ENCODE peak calls at places on chromosomes 11 and 22, in nine cellular contexts. G is right lobe of liver, I is fibroblast of the conjunctiva, A is cardiac fibroblast, F is Right ventricle myocardium inferior, Z is heart left ventricle, N is BJ, S is HFFc6, P is type B pancreatic cell. K is an unnamed sample.

GRCh38 chr11:89604281-89604680 is 105.8 kb upstream of the TRIM77 start:
- DNase-seq in F (no peak), G (no peak), N (no peak), A (no peak), Z (no peak), S (no peak), I (no peak), P (no peak), K (no peak)

GRCh38 chr11:24496371-24496727 is 504 bp upstream of the LUZP2 start:
- DNase-seq in P (no peak), S (no peak), G (no peak), Z (no peak), F (no peak), N (no peak), I (no peak), A (no peak), K (no peak)

GRCh38 chr11:73236205-73236765 is 18.2 kb downstream of the P2RY2 start:
- DNase-seq in A (no peak), G (no peak), P (no peak), I (no peak), Z (peak), N (no peak), F (peak), S (no peak), K (no peak)

GRCh38 chr11:45805305-45806071 is 539 bp downstream of the SLC35C1 start:
- DNase-seq in Z (peak), A (peak), F (peak), S (peak), I (no peak), G (peak), P (no peak), N (no peak), K (no peak)

GRCh38 chr11:10233581-10233980 is 60.4 kb downstream of the SBF2 start:
- DNase-seq in A (peak), S (peak), G (no peak), N (peak), P (no peak), F (no peak), Z (no peak), I (no peak), K (no peak)

GRCh38 chr22:26057731-26058130 is 111.5 kb upstream of the SEZ6L start:
- DNase-seq in N (no peak), A (no peak), S (no peak), Z (no peak), F (no peak), G (no peak), P (no peak), I (no peak), K (no peak)

GRCh38 chr11:121328213-121328966 is 35.8 kb downstream of the SC5D start:
- DNase-seq in Z (no peak), G (no peak), A (no peak), P (no peak), F (no peak), S (no peak), I (no peak), N (no peak), K (no peak)

GRCh38 chr11:72350752-72351151 is 83.6 kb downstream of the CLPB start:
- DNase-seq in I (no peak), S (no peak), Z (no peak), N (no peak), P (no peak), G (no peak), A (no peak), F (no peak), K (no peak)

GRCh38 chr11:66617148-66617814 is 851 bp downstream of the RBM14 start:
- DNase-seq in G (peak), A (no peak), F (peak), P (no peak), S (peak), Z (peak), I (no peak), N (no peak), K (no peak)

GRCh38 chr11:123536690-123537437 is 106.8 kb downstream of the GRAMD1B start:
- DNase-seq in G (no peak), S (peak), F (no peak), N (no peak), I (no peak), P (no peak), A (peak), Z (peak), K (no peak)

GRCh38 chr22:32904044-32904443 is 102.5 kb downstream of the TIMP3 start:
- DNase-seq in A (peak), Z (peak), G (no peak), P (no peak), N (no peak), I (no peak), F (no peak), S (peak), K (no peak)

GRCh38 chr11:122046846-122047245 is 69.2 kb downstream of the BLID start:
- DNase-seq in P (no peak), I (no peak), S (peak), Z (no peak), A (peak), F (no peak), N (no peak), G (no peak), K (no peak)

GRCh38 chr11:101867951-101868350 is 46.9 kb upstream of the CEP126 start:
- DNase-seq in N (no peak), S (no peak), A (no peak), Z (no peak), F (no peak), I (no peak), G (no peak), P (no peak), K (no peak)

GRCh38 chr11:106087815-106088435 is 10.5 kb downstream of the AASDHPPT start:
- DNase-seq in N (no peak), I (peak), F (no peak), G (peak), S (peak), A (peak), Z (peak), P (no peak), K (peak)

GRCh38 chr11:65384301-65384889 is 1.9 kb upstream of the SLC25A45 start:
- DNase-seq in A (peak), P (no peak), F (no peak), Z (no peak), G (no peak), I (no peak), N (no peak), S (peak), K (no peak)

GRCh38 chr11:133720951-133721350 is 124.4 kb downstream of the SPATA19 start:
- DNase-seq in G (no peak), F (no peak), A (no peak), P (no peak), N (no peak), I (no peak), Z (no peak), S (no peak), K (no peak)

GRCh38 chr11:27381238-27381666 is 18.2 kb upstream of the CCDC34 start:
- DNase-seq in P (no peak), I (no peak), S (no peak), Z (no peak), N (no peak), G (peak), F (no peak), A (no peak), K (no peak)

GRCh38 chr11:118338637-118339061 is 3.9 kb downstream of the CD3D start:
- DNase-seq in F (no peak), S (no peak), P (no peak), I (no peak), A (peak), G (no peak), Z (peak), N (no peak), K (peak)

GRCh38 chr11:66475349-66476172 is 4.7 kb upstream of the DPP3 start:
- DNase-seq in P (no peak), S (no peak), N (no peak), A (no peak), F (no peak), G (peak), I (no peak), Z (no peak), K (no peak)

GRCh38 chr11:44065851-44066731 is at the start of gene ACCS:
- DNase-seq in Z (peak), F (peak), A (peak), P (peak), S (peak), G (peak), N (peak), I (peak), K (peak)

GRCh38 chr11:17510507-17511206 is 33.6 kb downstream of the USH1C start:
- DNase-seq in A (no peak), Z (no peak), F (no peak), P (no peak), S (no peak), G (no peak), I (no peak), N (no peak), K (no peak)

GRCh38 chr11:68042219-68043028 is 3.6 kb downstream of the TCIRG1 start:
- DNase-seq in P (no peak), A (no peak), S (no peak), G (peak), Z (peak), I (no peak), N (no peak), F (no peak), K (no peak)

K was measured in stimulated activated naive CD4-positive, alpha-beta T cell treated with Interleukin-2 at 50 U/mL for 16 hours.